ENCODE peak calls at places on chromosomes 6 and 20, in nine cellular contexts. U is effector memory CD4-positive, alpha-beta T cell; J is spleen; X is testis; D is pancreas; C is prostate gland; O is H9; T is PC-9; B is fibroblast of lung. W is an unnamed sample.

GRCh38 chr20:41540916-41541315 is 77.3 kb downstream of the CHD6 start:
- DNase-seq in B (no peak), D (no peak), U (no peak), C (no peak), O (no peak), T (no peak), X (no peak), J (no peak), W (no peak)

GRCh38 chr6:13729891-13730290 is 18.3 kb upstream of the RANBP9 start:
- DNase-seq in D (no peak), X (no peak), T (peak; percentile 30), O (no peak), U (no peak), J (no peak), B (peak; percentile 81), C (no peak), W (no peak)

GRCh38 chr6:37289931-37290330 is 32.0 kb upstream of the TMEM217 start:
- DNase-seq in T (no peak), D (no peak), C (no peak), X (no peak), U (peak; percentile 9), B (no peak), J (no peak), O (no peak), W (no peak)

GRCh38 chr20:1631309-1632227 is 11.8 kb upstream of the SIRPB1 start:
- DNase-seq in D (no peak), C (no peak), T (peak; percentile 49), U (no peak), O (peak; percentile 48), B (peak; percentile 62), X (no peak), J (no peak), W (no peak)

GRCh38 chr20:58651823-58652605 is 931 bp downstream of the STX16 start:
- DNase-seq in O (peak; percentile 94), X (peak; percentile 68), J (peak; percentile 89), U (peak; percentile 71), T (peak; percentile 40), D (peak; percentile 44), C (peak; percentile 36), B (peak; percentile 85), W (peak; percentile 84)

GRCh38 chr6:37265876-37266275 is 7.9 kb upstream of the TMEM217 start:
- DNase-seq in T (no peak), J (no peak), D (no peak), X (no peak), U (no peak), C (no peak), B (no peak), O (no peak), W (no peak)

GRCh38 chr6:166173292-166173951 is 5.8 kb upstream of the TBXT start:
- DNase-seq in X (no peak), T (no peak), O (peak; percentile 82), C (no peak), J (no peak), D (peak; percentile 48), B (no peak), U (no peak), W (no peak)

GRCh38 chr20:63049561-63050221 is 42.9 kb upstream of the BHLHE23 start:
- DNase-seq in O (no peak), B (no peak), X (no peak), U (no peak), D (no peak), J (peak; percentile 61), T (no peak), C (no peak), W (no peak)

GRCh38 chr6:113634352-113635163 is 222.6 kb upstream of the MARCKS start:
- DNase-seq in O (no peak), U (no peak), D (no peak), C (no peak), B (peak; percentile 81), X (no peak), J (no peak), T (no peak), W (no peak)

GRCh38 chr6:14072084-14072483 is 45.5 kb upstream of the CD83 start:
- DNase-seq in D (no peak), B (peak; percentile 78), J (no peak), O (no peak), C (no peak), X (no peak), T (no peak), U (no peak), W (no peak)

GRCh38 chr6:166826264-166826663 is 130.1 kb downstream of the RNASET2 start:
- DNase-seq in X (no peak), C (no peak), U (no peak), D (no peak), J (no peak), B (peak; percentile 0), O (no peak), T (no peak), W (no peak)

GRCh38 chr20:19784511-19785172 is 26.6 kb downstream of the RIN2 start:
- DNase-seq in B (peak; percentile 83), C (peak; percentile 79), D (no peak), U (no peak), X (peak; percentile 72), J (no peak), T (peak; percentile 92), O (peak; percentile 47), W (peak; percentile 67)

GRCh38 chr6:40044196-40044595 is 109.9 kb upstream of the MOCS1 start:
- DNase-seq in O (no peak), B (no peak), T (no peak), U (no peak), D (no peak), X (no peak), J (no peak), C (no peak), W (no peak)
- H3K9me3 ChIP-seq in O (no peaks in the 10 kb centered on the region), B (no peaks in the 10 kb centered on the region), T (no peaks in the 10 kb centered on the region), U (no peaks in the 10 kb centered on the region), D (no peaks in the 10 kb centered on the region), X (no peaks in the 10 kb centered on the region), J (peaks cover 14% of the 10 kb centered on the region), C (no peaks in the 10 kb centered on the region), W (no peaks in the 10 kb centered on the region)

DNA sequence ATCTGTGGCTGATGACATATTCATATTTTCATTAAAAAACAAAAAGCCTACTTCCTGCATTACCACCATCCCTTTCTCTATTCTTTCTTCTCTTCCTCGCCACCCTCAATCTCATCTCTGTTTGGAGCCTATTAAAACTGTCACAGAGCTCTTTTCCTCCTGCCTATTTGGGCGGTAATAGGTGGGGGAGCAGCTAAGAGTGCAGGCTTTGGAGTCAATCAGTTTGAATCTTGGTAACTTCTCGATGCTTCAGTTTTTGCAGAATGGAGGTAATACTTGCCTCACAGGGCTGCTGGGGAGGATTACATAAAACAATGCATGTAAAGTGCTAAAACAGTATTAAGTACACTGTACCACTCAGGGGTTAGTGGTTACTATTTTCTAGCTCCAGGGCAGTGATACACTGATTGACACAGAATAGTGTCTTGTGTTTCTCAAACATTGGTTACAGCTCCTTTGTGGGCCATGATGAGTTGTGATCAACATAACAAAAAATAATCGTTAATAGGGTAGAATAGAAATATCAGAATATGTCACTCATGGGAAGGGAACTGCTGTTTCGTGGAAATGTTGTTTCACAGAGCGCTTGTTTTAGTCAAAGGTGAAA is 14.0 kb downstream of the GCLC start:
- DNase-seq in O (no peak), D (no peak), J (no peak), B (no peak), C (no peak), T (no peak), X (no peak), U (no peak), W (no peak)
- H3K4me1 ChIP-seq in O (peaks cover 21% of the 10 kb centered on the region), D (peaks cover 38% of the 10 kb centered on the region), J (peaks cover 51% of the 10 kb centered on the region), B (no peaks in the 10 kb centered on the region), C (peaks cover 5% of the 10 kb centered on the region), T (peaks cover 30% of the 10 kb centered on the region), X (peaks cover 12% of the 10 kb centered on the region), U (no peaks in the 10 kb centered on the region), W (peaks cover 4% of the 10 kb centered on the region)

GRCh38 chr20:29085625-29086024 is 2171.8 kb upstream of the DEFB115 start:
- DNase-seq in D (no peak), U (no peak), C (no peak), T (no peak), O (no peak), X (no peak), J (no peak), B (no peak), W (no peak)

DNA sequence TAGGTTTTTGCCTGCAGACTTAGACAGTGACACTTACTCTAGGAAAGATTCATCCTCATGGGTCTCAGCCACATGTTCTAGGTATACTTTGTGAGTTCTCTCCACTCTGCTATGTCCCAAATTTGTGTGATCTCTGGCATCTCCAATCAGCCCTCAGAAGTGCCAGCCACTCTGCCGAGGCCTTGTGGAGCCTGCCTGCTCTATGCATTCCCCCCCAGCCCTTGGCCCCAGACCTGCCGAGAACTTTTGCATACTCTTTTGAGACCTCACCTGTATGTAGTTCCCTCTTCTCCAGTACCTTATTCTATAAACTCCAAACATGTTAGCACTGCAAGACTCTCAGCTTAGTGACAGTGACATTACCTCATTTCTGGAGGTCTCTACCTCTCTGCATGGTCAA is 2170.5 kb upstream of the DEFB115 start:
- DNase-seq in X (no peak), J (peak; percentile 33), T (no peak), U (no peak), B (no peak), D (no peak), C (no peak), O (no peak), W (no peak)
- H3K9me3 ChIP-seq in X (no peaks in the 10 kb centered on the region), J (peaks cover 7% of the 10 kb centered on the region), T (no peaks in the 10 kb centered on the region), U (peaks cover 3% of the 10 kb centered on the region), B (peaks cover 1% of the 10 kb centered on the region), D (no peaks in the 10 kb centered on the region), C (no peaks in the 10 kb centered on the region), O (peaks cover 59% of the 10 kb centered on the region), W (no peaks in the 10 kb centered on the region)

GRCh38 chr6:167849846-167850459 is 23.2 kb downstream of the AFDN start:
- DNase-seq in B (peak; percentile 32), T (peak; percentile 37), J (no peak), O (no peak), D (no peak), X (no peak), C (peak; percentile 59), U (no peak), W (no peak)

GRCh38 chr6:167847936-167848335 is 21.2 kb downstream of the AFDN start:
- DNase-seq in U (no peak), O (no peak), J (no peak), B (no peak), C (no peak), D (no peak), X (no peak), T (no peak), W (no peak)

GRCh38 chr6:167848783-167849182 is 22.1 kb downstream of the AFDN start:
- DNase-seq in T (no peak), C (no peak), J (no peak), U (no peak), B (no peak), O (no peak), D (no peak), X (no peak), W (no peak)

GRCh38 chr6:167850792-167851191 is 24.1 kb downstream of the AFDN start:
- DNase-seq in B (no peak), U (no peak), C (no peak), X (no peak), D (no peak), T (no peak), J (no peak), O (peak; percentile 34), W (no peak)

DNA sequence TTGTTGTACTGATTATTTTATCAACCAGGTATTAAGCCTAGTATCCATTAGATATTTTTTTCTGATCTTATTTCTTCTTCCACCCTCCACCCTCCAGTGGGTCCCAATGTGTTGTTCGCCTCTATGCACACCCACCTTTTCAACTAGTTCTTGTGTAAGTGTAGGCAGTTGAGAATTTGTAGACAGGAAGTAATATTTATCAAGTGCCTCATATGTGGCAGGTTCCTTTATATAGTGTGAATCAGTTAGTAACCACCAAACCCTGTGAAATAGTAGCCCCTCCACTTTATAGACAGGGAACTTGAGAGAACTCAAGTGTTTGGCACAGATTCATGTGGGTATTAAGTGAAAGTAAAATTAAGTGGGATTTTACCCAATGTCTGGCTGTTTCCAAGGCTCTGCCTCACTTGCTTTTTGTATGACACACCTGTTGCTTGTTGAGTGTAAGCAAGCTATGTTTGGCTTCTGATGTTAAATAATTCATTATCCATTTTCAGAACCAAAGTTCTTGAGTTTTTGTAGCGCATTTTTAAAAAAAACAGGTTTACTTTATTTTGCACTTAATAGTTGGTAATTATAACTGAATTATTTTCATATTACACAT is 24.7 kb downstream of the AFDN start:
- DNase-seq in X (no peak), B (peak; percentile 42), T (no peak), C (no peak), U (no peak), O (no peak), J (no peak), D (no peak), W (no peak)
- H3K4me1 ChIP-seq in X (peaks cover 6% of the 10 kb centered on the region), B (peaks cover 12% of the 10 kb centered on the region), T (peaks cover 39% of the 10 kb centered on the region), C (no peaks in the 10 kb centered on the region), U (no peaks in the 10 kb centered on the region), O (no peaks in the 10 kb centered on the region), J (peaks cover 28% of the 10 kb centered on the region), D (peaks cover 28% of the 10 kb centered on the region), W (peaks cover 5% of the 10 kb centered on the region)

W was measured in adrenal gland.